ENCODE peak calls at places on chromosomes 13 and 19, in five cellular contexts. L is HAP-1; D is T-helper 9 cell; Z is CMK; F is stimulated activated naive CD8-positive, alpha-beta T cell treated with anti-CD3 and anti-CD28 coated beads, Interleukin-15, Interleukin-2, amounts not matched to agents 100 U/mL and 50 U/mL, for 24 hours. S is an unnamed sample.

GRCh38 chr13:46679369-46680180 is 117.4 kb downstream of the ESD start:
- DNase-seq in D (no peak), Z (no peak), F (peak), L (no peak), S (no peak)

GRCh38 chr19:45934551-45935230 is 20.1 kb upstream of the NANOS2 start:
- DNase-seq in L (no peak), F (no peak), D (no peak), Z (no peak), S (no peak)

GRCh38 chr19:16143399-16144215 is at the start of gene HSH2D:
- DNase-seq in D (peak), L (no peak), F (peak), Z (no peak), S (no peak)

GRCh38 chr19:45772130-45772880 is 3.3 kb upstream of the SIX5 start:
- DNase-seq in L (no peak), F (no peak), Z (no peak), D (no peak), S (no peak)

GRCh38 chr19:56837892-56838679 is 2.4 kb downstream of the PEG3 start:
- DNase-seq in F (no peak), L (no peak), Z (no peak), D (no peak), S (peak)

GRCh38 chr13:110396913-110397379 is 89.9 kb downstream of the COL4A2 start:
- DNase-seq in D (no peak), L (no peak), F (no peak), Z (no peak), S (no peak)

GRCh38 chr13:107379398-107380155 is 811.6 kb upstream of the ARGLU1 start:
- DNase-seq in Z (no peak), D (no peak), L (no peak), F (no peak), S (no peak)

GRCh38 chr19:33621811-33622504 is at the start of gene CHST8:
- DNase-seq in D (no peak), L (peak), F (no peak), Z (no peak), S (peak)

GRCh38 chr19:18894254-18895037 is 1.5 kb downstream of the CERS1 start:
- DNase-seq in F (no peak), D (no peak), L (no peak), Z (no peak), S (no peak)

GRCh38 chr19:30036154-30037129 is 94.4 kb downstream of the URI1 start:
- DNase-seq in D (no peak), F (no peak), Z (no peak), L (no peak), S (no peak)

GRCh38 chr13:27425918-27426630 is 1.7 kb downstream of the GTF3A start:
- DNase-seq in Z (peak), L (peak), F (peak), D (peak), S (no peak)

GRCh38 chr19:6100284-6100915 is 9.9 kb downstream of the RFX2 start:
- DNase-seq in Z (peak), D (no peak), L (no peak), F (peak), S (no peak)

GRCh38 chr19:41501854-41502253 is 58.9 kb downstream of the ERICH4 start:
- DNase-seq in Z (no peak), F (no peak), L (no peak), D (no peak), S (no peak)

GRCh38 chr19:28044477-28044876 is 1168.5 kb downstream of the UQCRFS1 start:
- DNase-seq in Z (no peak), L (no peak), D (no peak), F (no peak), S (no peak)

GRCh38 chr19:48685583-48685982 is 10.2 kb upstream of the FUT2 start:
- DNase-seq in Z (no peak), F (no peak), L (peak), D (no peak), S (no peak)

GRCh38 chr19:30678168-30678567 is 306.0 kb downstream of the ZNF536 start:
- DNase-seq in L (no peak), Z (no peak), F (no peak), D (no peak), S (no peak)

GRCh38 chr13:75395901-75396300 is 86.1 kb downstream of the TBC1D4 start:
- DNase-seq in F (no peak), Z (no peak), D (no peak), L (no peak), S (no peak)

GRCh38 chr13:25743426-25743825 is 308.4 kb downstream of the SHISA2 start:
- DNase-seq in L (no peak), F (no peak), D (no peak), Z (no peak), S (no peak)

GRCh38 chr19:42242512-42243409 is at the start of gene GSK3A:
- DNase-seq in L (peak), D (peak), F (peak), Z (peak), S (peak)

GRCh38 chr19:58317481-58318072 is 9.2 kb upstream of the ZSCAN22 start:
- DNase-seq in F (no peak), Z (no peak), L (no peak), D (no peak), S (no peak)

GRCh38 chr19:16951529-16951928 is 62.7 kb downstream of the F2RL3 start:
- DNase-seq in D (no peak), Z (no peak), F (no peak), L (no peak), S (no peak)

GRCh38 chr13:99380921-99381645 is 73.9 kb upstream of the GPR183 start:
- DNase-seq in D (peak), F (peak), Z (no peak), L (no peak), S (no peak)

GRCh38 chr13:20609145-20609544 is 42.2 kb downstream of the IFT88 start:
- DNase-seq in F (no peak), D (no peak), Z (no peak), L (no peak), S (no peak)

GRCh38 chr19:33194527-33194883 is 375 bp downstream of the LRP3 start:
- DNase-seq in L (no peak), F (no peak), Z (no peak), D (no peak), S (no peak)

GRCh38 chr19:3213159-3213558 is 11.3 kb upstream of the CELF5 start:
- DNase-seq in D (no peak), L (no peak), Z (no peak), F (no peak), S (no peak)

GRCh38 chr13:43797869-43798268 is 11.1 kb upstream of the ENOX1 start:
- DNase-seq in L (no peak), D (no peak), F (no peak), Z (no peak), S (no peak)

GRCh38 chr13:111267784-111268183 is 52.7 kb upstream of the TEX29 start:
- DNase-seq in F (no peak), L (no peak), Z (no peak), D (no peak), S (no peak)